ENCODE peak calls at places on chromosomes 16 and 17, in six cellular contexts. P is lower leg skin, Q is HFF-Myc, L is transverse colon, A is psoas muscle, S is keratinocyte. K is an unnamed sample.

GRCh38 chr17:4598776-4599504 is 14.6 kb downstream of the SMTNL2 start:
- DNase-seq in P (peak), Q (no peak), L (peak), A (peak), S (no peak), K (no peak)

GRCh38 chr17:7323731-7324437 is 5.3 kb downstream of the NEURL4 start:
- DNase-seq in P (peak), Q (no peak), L (peak), A (peak), S (no peak), K (no peak)

GRCh38 chr16:10103096-10103495 is 79.1 kb downstream of the GRIN2A start:
- DNase-seq in P (no peak), Q (no peak), L (no peak), A (no peak), S (no peak), K (no peak)

GRCh38 chr17:53707546-53707945 is 115.2 kb upstream of the KIF2B start:
- DNase-seq in P (no peak), Q (no peak), L (no peak), A (no peak), S (no peak), K (no peak)

GRCh38 chr17:46770818-46771600 is 47.5 kb downstream of the WNT3 start:
- DNase-seq in P (no peak), Q (no peak), L (peak), A (peak), S (no peak), K (no peak)

GRCh38 chr17:73278465-73279453 is 17.1 kb upstream of the CPSF4L start:
- DNase-seq in P (peak), Q (no peak), L (peak), A (no peak), S (no peak), K (no peak)

GRCh38 chr16:57395026-57395425 is 9.5 kb upstream of the CCL17 start:
- DNase-seq in P (no peak), Q (no peak), L (no peak), A (no peak), S (no peak), K (no peak)

GRCh38 chr16:53714080-53715050 is 10.4 kb downstream of the FTO start:
- DNase-seq in P (peak), Q (no peak), L (no peak), A (no peak), S (no peak), K (no peak)

GRCh38 chr17:81868674-81869220 is 2.4 kb downstream of the ARHGDIA start:
- DNase-seq in P (no peak), Q (no peak), L (peak), A (peak), S (no peak), K (no peak)

GRCh38 chr17:83128306-83129240 is 49.2 kb downstream of the METRNL start:
- DNase-seq in P (no peak), Q (no peak), L (no peak), A (no peak), S (no peak), K (no peak)

GRCh38 chr17:11177340-11177739 is 63.7 kb upstream of the SHISA6 start:
- DNase-seq in P (no peak), Q (no peak), L (no peak), A (no peak), S (no peak), K (no peak)
- TF ChIP-seq CTCF in P (no peak), Q (no peak), L (no peak), A (no peak), S (no peak), K (no peak)

GRCh38 chr16:79287424-79287917 is 313.1 kb downstream of the MAF start:
- DNase-seq in P (no peak), Q (no peak), L (no peak), A (no peak), S (no peak), K (no peak)
- H3K4me3 ChIP-seq in P (no peak), Q (no peak), L (no peak), A (peak), S (no peak), K (peak)

DNA sequence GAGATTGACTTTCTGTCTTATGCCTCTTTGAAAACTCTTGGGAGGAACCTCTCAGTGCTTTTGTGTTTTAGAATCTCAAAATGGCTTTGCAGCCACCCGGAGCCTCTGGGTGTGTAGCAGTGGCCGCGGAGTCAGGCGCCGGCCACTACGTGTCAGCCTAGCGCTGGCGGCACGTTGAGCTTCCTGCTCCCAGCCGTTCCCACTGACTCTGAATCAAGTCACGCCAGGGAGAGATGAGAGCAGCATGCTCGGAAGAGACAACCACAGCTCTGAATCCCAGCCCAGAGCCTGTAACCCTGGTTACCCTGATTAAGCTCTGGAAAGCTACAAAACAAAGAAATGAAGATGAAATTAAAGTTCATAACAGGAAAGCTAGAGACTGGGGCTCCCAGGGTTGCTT is 97.4 kb upstream of the CACNG5 start:
- DNase-seq in P (no peak), Q (no peak), L (no peak), A (no peak), S (no peak), K (no peak)
- TF ChIP-seq CTCF in P (no peak), Q (no peak), L (no peak), A (no peak), S (no peak), K (no peak)

GRCh38 chr17:76549215-76549518 is 9.3 kb downstream of the PRCD start:
- DNase-seq in P (no peak), Q (no peak), L (no peak), A (no peak), S (no peak), K (no peak)

GRCh38 chr17:76546556-76547182 is 6.8 kb downstream of the PRCD start:
- DNase-seq in P (no peak), Q (no peak), L (no peak), A (no peak), S (no peak), K (no peak)

GRCh38 chr17:76548378-76549214 is 8.8 kb downstream of the PRCD start:
- DNase-seq in P (no peak), Q (no peak), L (no peak), A (no peak), S (no peak), K (no peak)

GRCh38 chr17:76547183-76547641 is 7.4 kb downstream of the PRCD start:
- DNase-seq in P (no peak), Q (no peak), L (peak), A (peak), S (no peak), K (no peak)

DNA sequence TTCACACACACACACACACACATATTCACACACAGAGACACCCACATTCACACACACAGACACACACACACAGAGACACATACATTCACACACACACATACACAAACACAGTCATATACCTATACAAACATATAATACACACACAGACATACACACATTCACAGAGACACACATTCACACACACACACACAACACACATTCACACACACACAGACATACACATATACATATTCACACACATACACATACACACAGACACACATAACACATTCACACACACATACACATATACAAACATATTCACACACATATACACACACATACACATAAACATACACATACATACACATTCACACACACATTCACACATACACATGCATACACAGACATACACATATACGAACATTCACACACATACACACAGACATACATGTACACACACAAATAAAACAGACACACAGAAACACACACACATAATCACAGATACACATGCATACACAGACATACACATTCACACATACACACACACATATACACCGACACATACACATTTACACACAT is 7.9 kb downstream of the PRCD start:
- DNase-seq in P (no peak), Q (no peak), L (no peak), A (no peak), S (no peak), K (no peak)
- H3K4me3 ChIP-seq in P (no peak), Q (no peak), L (no peak), A (peak), S (no peak), K (no peak)

GRCh38 chr17:57286372-57287105 is 30.2 kb downstream of the MSI2 start:
- DNase-seq in P (no peak), Q (no peak), L (no peak), A (no peak), S (no peak), K (no peak)
- TF ChIP-seq CTCF in P (no peak), Q (no peak), L (no peak), A (no peak), S (no peak), K (no peak)

GRCh38 chr17:40315206-40315605 is 6.2 kb downstream of the RARA start:
- DNase-seq in P (no peak), Q (no peak), L (no peak), A (no peak), S (no peak), K (no peak)

GRCh38 chr17:40317880-40318834 is 9.2 kb downstream of the RARA start:
- DNase-seq in P (peak), Q (peak), L (peak), A (peak), S (peak), K (no peak)

GRCh38 chr17:40315678-40316570 is 6.9 kb downstream of the RARA start:
- DNase-seq in P (no peak), Q (no peak), L (no peak), A (no peak), S (no peak), K (no peak)

GRCh38 chr17:40317345-40317873 is 8.4 kb downstream of the RARA start:
- DNase-seq in P (no peak), Q (no peak), L (peak), A (peak), S (no peak), K (no peak)

GRCh38 chr17:40316571-40317344 is 7.8 kb downstream of the RARA start:
- DNase-seq in P (no peak), Q (no peak), L (peak), A (peak), S (no peak), K (no peak)
- H3K4me3 ChIP-seq in P (no peak), Q (peak), L (peak), A (peak), S (peak), K (peak)

DNA sequence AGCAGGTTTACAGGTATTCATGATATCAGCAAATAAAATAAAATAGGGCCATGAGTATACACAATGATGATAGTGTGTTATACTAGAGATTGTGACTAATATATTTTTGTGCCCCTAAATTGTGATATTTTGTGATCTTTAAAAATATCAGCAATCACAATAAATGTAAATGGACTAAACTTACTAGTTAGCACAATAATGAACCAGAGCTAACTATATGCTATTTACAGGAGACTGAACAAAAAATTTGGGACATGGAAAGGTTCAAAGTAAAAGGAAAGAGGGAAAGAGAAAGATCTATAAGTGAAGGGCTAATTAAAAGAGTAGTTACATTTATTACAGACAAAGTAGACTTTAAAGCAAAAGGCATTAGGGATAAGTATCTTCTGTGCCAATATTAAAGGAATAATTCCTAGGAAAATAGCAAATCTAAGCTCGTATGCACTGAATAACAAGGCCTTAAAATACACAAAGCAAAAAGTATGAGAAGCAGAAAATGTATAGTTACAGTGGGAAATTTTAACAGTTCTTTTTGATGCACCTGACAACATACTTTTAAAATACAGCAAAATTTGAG is 5.0 kb upstream of the MSI2 start:
- DNase-seq in P (no peak), Q (no peak), L (no peak), A (no peak), S (no peak), K (no peak)
- TF ChIP-seq CTCF in P (no peak), Q (no peak), L (no peak), A (no peak), S (no peak), K (no peak)

GRCh38 chr16:75420987-75421819 is 12.1 kb downstream of the CFDP1 start:
- DNase-seq in P (peak), Q (no peak), L (peak), A (peak), S (no peak), K (no peak)
- H3K4me3 ChIP-seq in P (no peak), Q (no peak), L (no peak), A (no peak), S (peak), K (peak)

GRCh38 chr16:83794874-83795273 is 12.9 kb upstream of the HSBP1 start:
- DNase-seq in P (no peak), Q (no peak), L (no peak), A (no peak), S (no peak), K (no peak)

GRCh38 chr16:83793179-83793578 is 14.6 kb upstream of the HSBP1 start:
- DNase-seq in P (no peak), Q (no peak), L (no peak), A (no peak), S (no peak), K (no peak)

GRCh38 chr16:83789642-83790401 is 18.0 kb upstream of the HSBP1 start:
- DNase-seq in P (no peak), Q (no peak), L (no peak), A (no peak), S (no peak), K (no peak)

GRCh38 chr16:83791916-83792315 is 15.9 kb upstream of the HSBP1 start:
- DNase-seq in P (no peak), Q (no peak), L (no peak), A (no peak), S (no peak), K (no peak)

GRCh38 chr16:83792391-83792790 is 15.4 kb upstream of the HSBP1 start:
- DNase-seq in P (no peak), Q (no peak), L (no peak), A (no peak), S (no peak), K (no peak)
- TF ChIP-seq CTCF in P (no peak), Q (no peak), L (no peak), A (no peak), S (no peak), K (peak)

GRCh38 chr16:3171181-3171854 is 16.7 kb upstream of the OR1F1 start:
- DNase-seq in P (no peak), Q (no peak), L (no peak), A (no peak), S (no peak), K (no peak)
- H3K4me3 ChIP-seq in P (no peak), Q (no peak), L (no peak), A (peak), S (peak), K (peak)